ENCODE peak calls at places on chromosomes 7 and 10, in five cellular contexts. One of them, this sample, is unnamed.

GRCh38 chr10:58981051-58981450 is 195.4 kb upstream of the PHYHIPL start:
- DNase-seq in sigmoid colon: no peak
- DNase-seq in adrenal gland: no peak
- DNase-seq in IMR-90: no peak
- DNase-seq in tibial artery: no peak
- DNase-seq in this sample: no peak

GRCh38 chr10:28906440-28906839 is 229.1 kb downstream of the BAMBI start:
- DNase-seq in adrenal gland: no peak
- DNase-seq in sigmoid colon: no peak
- DNase-seq in IMR-90: peak; percentile 79
- DNase-seq in tibial artery: no peak
- DNase-seq in this sample: no peak

GRCh38 chr10:114389429-114389828 is 14.9 kb downstream of the AFAP1L2 start:
- DNase-seq in adrenal gland: no peak
- DNase-seq in sigmoid colon: peak; percentile 80
- DNase-seq in IMR-90: peak; percentile 52
- DNase-seq in tibial artery: peak; percentile 44
- DNase-seq in this sample: no peak

GRCh38 chr10:99860466-99860865 is 78.0 kb downstream of the ABCC2 start:
- DNase-seq in tibial artery: no peak
- DNase-seq in sigmoid colon: no peak
- DNase-seq in IMR-90: no peak
- DNase-seq in adrenal gland: no peak
- DNase-seq in this sample: no peak

GRCh38 chr10:132448248-132448731 is 51.3 kb downstream of the PWWP2B start:
- DNase-seq in tibial artery: peak; percentile 65
- DNase-seq in IMR-90: no peak
- DNase-seq in sigmoid colon: no peak
- DNase-seq in adrenal gland: peak; percentile 89
- DNase-seq in this sample: peak; percentile 77

GRCh38 chr7:158885624-158886023 is 29.3 kb downstream of the DYNC2I1 start:
- DNase-seq in IMR-90: peak; percentile 6
- DNase-seq in adrenal gland: no peak
- DNase-seq in tibial artery: no peak
- DNase-seq in sigmoid colon: no peak
- DNase-seq in this sample: no peak

GRCh38 chr10:74891048-74891447 is 64.6 kb downstream of the KAT6B start:
- DNase-seq in IMR-90: no peak
- DNase-seq in tibial artery: no peak
- DNase-seq in adrenal gland: peak; percentile 41
- DNase-seq in sigmoid colon: no peak
- DNase-seq in this sample: no peak

GRCh38 chr10:112347709-112348671 is 25.9 kb upstream of the ACSL5 start:
- DNase-seq in tibial artery: no peak
- DNase-seq in adrenal gland: no peak
- DNase-seq in sigmoid colon: no peak
- DNase-seq in IMR-90: no peak
- DNase-seq in this sample: no peak

GRCh38 chr10:11152801-11153200 is 135.1 kb downstream of the CELF2 start:
- DNase-seq in adrenal gland: no peak
- DNase-seq in tibial artery: no peak
- DNase-seq in IMR-90: no peak
- DNase-seq in sigmoid colon: no peak
- DNase-seq in this sample: no peak

GRCh38 chr7:2754086-2754485 is 66.1 kb downstream of the AMZ1 start:
- DNase-seq in IMR-90: no peak
- DNase-seq in tibial artery: no peak
- DNase-seq in sigmoid colon: peak; percentile 54
- DNase-seq in adrenal gland: no peak
- DNase-seq in this sample: no peak

GRCh38 chr7:133763241-133763640 is 363.9 kb upstream of the LRGUK start:
- DNase-seq in tibial artery: no peak
- DNase-seq in sigmoid colon: no peak
- DNase-seq in adrenal gland: no peak
- DNase-seq in IMR-90: no peak
- DNase-seq in this sample: no peak

GRCh38 chr7:87312215-87312865 is 33.1 kb upstream of the CROT start:
- DNase-seq in tibial artery: no peak
- DNase-seq in adrenal gland: peak; percentile 67
- DNase-seq in IMR-90: peak; percentile 71
- DNase-seq in sigmoid colon: no peak
- DNase-seq in this sample: no peak

GRCh38 chr7:75056476-75056875 is 17.1 kb downstream of the RCC1L start:
- DNase-seq in IMR-90: peak; percentile 83
- DNase-seq in sigmoid colon: peak; percentile 84
- DNase-seq in adrenal gland: no peak
- DNase-seq in tibial artery: peak; percentile 55
- DNase-seq in this sample: no peak

GRCh38 chr10:72254891-72255568 is 18.7 kb upstream of the DDIT4 start:
- DNase-seq in adrenal gland: peak; percentile 87
- DNase-seq in sigmoid colon: peak; percentile 98
- DNase-seq in IMR-90: peak; percentile 57
- DNase-seq in tibial artery: peak; percentile 96
- DNase-seq in this sample: peak; percentile 98

GRCh38 chr7:117839507-117839906 is 33.7 kb downstream of the CTTNBP2 start:
- DNase-seq in tibial artery: no peak
- DNase-seq in sigmoid colon: no peak
- DNase-seq in adrenal gland: no peak
- DNase-seq in IMR-90: no peak
- DNase-seq in this sample: no peak

GRCh38 chr7:21914671-21915070 is 31.0 kb downstream of the CDCA7L start:
- DNase-seq in adrenal gland: no peak
- DNase-seq in sigmoid colon: no peak
- DNase-seq in IMR-90: no peak
- DNase-seq in tibial artery: no peak
- DNase-seq in this sample: no peak

GRCh38 chr7:157250605-157251228 is 86.1 kb upstream of the DNAJB6 start:
- DNase-seq in adrenal gland: no peak
- DNase-seq in tibial artery: no peak
- DNase-seq in IMR-90: peak; percentile 66
- DNase-seq in sigmoid colon: no peak
- DNase-seq in this sample: no peak

GRCh38 chr7:158495780-158496179 is 91.8 kb downstream of the PTPRN2 start:
- DNase-seq in adrenal gland: peak; percentile 26
- DNase-seq in sigmoid colon: no peak
- DNase-seq in IMR-90: no peak
- DNase-seq in tibial artery: no peak
- DNase-seq in this sample: no peak

GRCh38 chr10:10677479-10677878 is 340.2 kb upstream of the CELF2 start:
- DNase-seq in adrenal gland: peak; percentile 46
- DNase-seq in sigmoid colon: no peak
- DNase-seq in IMR-90: peak; percentile 80
- DNase-seq in tibial artery: peak; percentile 43
- DNase-seq in this sample: peak; percentile 61

GRCh38 chr7:46007990-46008643 is 87.0 kb upstream of the IGFBP3 start:
- DNase-seq in IMR-90: no peak
- DNase-seq in sigmoid colon: no peak
- DNase-seq in tibial artery: no peak
- DNase-seq in adrenal gland: no peak
- DNase-seq in this sample: no peak
- H3K4me1 ChIP-seq in IMR-90: peaks cover 7% of the 10 kb centered on the region
- H3K4me1 ChIP-seq in sigmoid colon: no peaks in the 10 kb centered on the region
- H3K4me1 ChIP-seq in tibial artery: peaks cover 3% of the 10 kb centered on the region
- H3K4me1 ChIP-seq in adrenal gland: no peaks in the 10 kb centered on the region
- H3K4me1 ChIP-seq in this sample: no peaks in the 10 kb centered on the region

GRCh38 chr10:682931-683447 is 6.5 kb downstream of the DIP2C start:
- DNase-seq in IMR-90: no peak
- DNase-seq in sigmoid colon: no peak
- DNase-seq in tibial artery: no peak
- DNase-seq in adrenal gland: no peak
- DNase-seq in this sample: no peak

GRCh38 chr10:683448-684071 is 5.9 kb downstream of the DIP2C start:
- DNase-seq in IMR-90: peak; percentile 99
- DNase-seq in adrenal gland: peak; percentile 69
- DNase-seq in sigmoid colon: peak; percentile 91
- DNase-seq in tibial artery: peak; percentile 45
- DNase-seq in this sample: peak; percentile 58

GRCh38 chr10:680146-680545 is 9.3 kb downstream of the DIP2C start:
- DNase-seq in adrenal gland: no peak
- DNase-seq in sigmoid colon: no peak
- DNase-seq in tibial artery: no peak
- DNase-seq in IMR-90: no peak
- DNase-seq in this sample: peak; percentile 89

GRCh38 chr10:680745-681144 is 8.7 kb downstream of the DIP2C start:
- DNase-seq in sigmoid colon: no peak
- DNase-seq in tibial artery: no peak
- DNase-seq in IMR-90: no peak
- DNase-seq in adrenal gland: no peak
- DNase-seq in this sample: no peak

DNA sequence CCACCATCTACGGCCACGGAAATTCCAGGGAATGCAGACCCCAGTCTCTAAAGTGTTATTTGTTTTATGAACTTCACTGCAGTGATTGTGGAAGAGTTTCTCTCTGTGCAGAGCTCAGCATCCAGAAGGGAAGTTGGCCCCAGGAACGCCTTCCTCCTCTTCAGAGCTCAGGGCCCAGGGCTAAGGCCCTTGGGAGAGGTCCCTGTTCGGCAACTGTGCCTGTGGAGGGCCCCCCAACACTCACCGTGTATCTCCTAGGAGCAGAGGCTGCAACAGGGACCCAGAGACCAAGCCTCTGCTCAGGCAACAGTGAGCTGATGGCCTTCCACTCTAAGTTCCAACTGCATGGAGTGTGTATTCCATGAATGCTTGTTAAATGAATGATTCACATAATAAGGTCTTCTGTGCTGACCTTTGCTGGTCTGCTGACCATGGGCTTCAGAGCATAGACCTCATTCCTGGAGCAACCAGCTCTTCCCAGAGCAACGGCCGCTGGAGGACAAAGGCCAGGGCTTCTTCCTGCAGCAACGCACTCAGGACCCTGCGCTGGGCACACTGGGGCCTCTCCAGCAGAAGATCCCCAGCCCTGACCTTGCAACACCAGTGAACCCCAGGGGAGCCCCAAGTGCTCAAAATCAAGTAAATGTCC is 7.7 kb downstream of the DIP2C start:
- DNase-seq in tibial artery: no peak
- DNase-seq in IMR-90: peak; percentile 83
- DNase-seq in sigmoid colon: no peak
- DNase-seq in adrenal gland: no peak
- DNase-seq in this sample: no peak
- H3K4me1 ChIP-seq in tibial artery: peaks cover 31% of the 10 kb centered on the region
- H3K4me1 ChIP-seq in IMR-90: peaks cover 29% of the 10 kb centered on the region
- H3K4me1 ChIP-seq in sigmoid colon: peaks cover 81% of the 10 kb centered on the region
- H3K4me1 ChIP-seq in adrenal gland: peaks cover 5% of the 10 kb centered on the region
- H3K4me1 ChIP-seq in this sample: peaks cover 68% of the 10 kb centered on the region

GRCh38 chr10:49187044-49187484 is 1.1 kb downstream of the TMEM273 start:
- DNase-seq in sigmoid colon: no peak
- DNase-seq in adrenal gland: no peak
- DNase-seq in tibial artery: no peak
- DNase-seq in IMR-90: no peak
- DNase-seq in this sample: peak; percentile 4

GRCh38 chr10:49186613-49187012 is 1.6 kb downstream of the TMEM273 start:
- DNase-seq in tibial artery: no peak
- DNase-seq in adrenal gland: no peak
- DNase-seq in sigmoid colon: no peak
- DNase-seq in IMR-90: no peak
- DNase-seq in this sample: no peak

GRCh38 chr10:49189422-49189821 is 1.2 kb upstream of the TMEM273 start:
- DNase-seq in IMR-90: no peak
- DNase-seq in adrenal gland: no peak
- DNase-seq in tibial artery: no peak
- DNase-seq in sigmoid colon: no peak
- DNase-seq in this sample: no peak

GRCh38 chr10:49185213-49185612 is 3.0 kb downstream of the TMEM273 start:
- DNase-seq in IMR-90: no peak
- DNase-seq in tibial artery: no peak
- DNase-seq in sigmoid colon: no peak
- DNase-seq in adrenal gland: no peak
- DNase-seq in this sample: no peak

GRCh38 chr10:49187950-49188761 is at the start of gene TMEM273:
- DNase-seq in tibial artery: peak; percentile 69
- DNase-seq in sigmoid colon: peak; percentile 85
- DNase-seq in IMR-90: no peak
- DNase-seq in adrenal gland: peak; percentile 59
- DNase-seq in this sample: peak; percentile 59
- H3K4me1 ChIP-seq in tibial artery: peaks cover 4% of the 10 kb centered on the region
- H3K4me1 ChIP-seq in sigmoid colon: peaks cover 7% of the 10 kb centered on the region
- H3K4me1 ChIP-seq in IMR-90: no peaks in the 10 kb centered on the region
- H3K4me1 ChIP-seq in adrenal gland: no peaks in the 10 kb centered on the region
- H3K4me1 ChIP-seq in this sample: peaks cover 16% of the 10 kb centered on the region

GRCh38 chr7:37312608-37313007 is 136.1 kb downstream of the ELMO1 start:
- DNase-seq in sigmoid colon: no peak
- DNase-seq in adrenal gland: no peak
- DNase-seq in tibial artery: no peak
- DNase-seq in IMR-90: no peak
- DNase-seq in this sample: no peak
- H3K4me1 ChIP-seq in sigmoid colon: peaks cover 5% of the 10 kb centered on the region
- H3K4me1 ChIP-seq in adrenal gland: no peaks in the 10 kb centered on the region
- H3K4me1 ChIP-seq in tibial artery: peaks cover 3% of the 10 kb centered on the region
- H3K4me1 ChIP-seq in IMR-90: no peaks in the 10 kb centered on the region
- H3K4me1 ChIP-seq in this sample: peaks cover 10% of the 10 kb centered on the region